ENCODE peak calls at places on chromosomes 2 and 18, in five cellular contexts. S is frontal cortex; P is mucosa of gallbladder; V is Caki2; W is stimulated activated CD8-positive, alpha-beta memory T cell treated with anti-CD3 and anti-CD28 coated beads, Interleukin-4, amount 100 ng/mL, for 1 hour. Q is an unnamed sample.

GRCh38 chr2:200476836-200477235 is 33.0 kb downstream of the KCTD18 start:
- DNase-seq in S (no peak), P (no peak), V (no peak), W (no peak), Q (no peak)

GRCh38 chr18:57794951-57795728 is 8.0 kb downstream of the ATP8B1 start:
- DNase-seq in S (no peak), P (no peak), V (no peak), W (no peak), Q (no peak)

GRCh38 chr2:15836134-15836941 is 104.0 kb upstream of the MYCN start:
- DNase-seq in S (no peak), P (no peak), V (no peak), W (no peak), Q (no peak)

GRCh38 chr2:9220201-9220600 is 13.6 kb downstream of the ASAP2 start:
- DNase-seq in S (no peak), P (no peak), V (no peak), W (no peak), Q (no peak)

GRCh38 chr2:111135910-111136297 is 15.2 kb downstream of the BCL2L11 start:
- DNase-seq in S (no peak), P (no peak), V (no peak), W (no peak), Q (no peak)

GRCh38 chr2:128308889-128309288 is 9.8 kb downstream of the HS6ST1 start:
- DNase-seq in S (no peak), P (no peak), V (no peak), W (no peak), Q (no peak)

GRCh38 chr2:226618875-226619605 is 180.6 kb downstream of the IRS1 start:
- DNase-seq in S (no peak), P (no peak), V (peak; percentile 19), W (no peak), Q (no peak)

GRCh38 chr2:66522591-66523379 is 87.9 kb downstream of the MEIS1 start:
- DNase-seq in S (no peak), P (no peak), V (no peak), W (no peak), Q (no peak)

GRCh38 chr2:64952113-64952895 is 36.9 kb upstream of the SLC1A4 start:
- DNase-seq in S (no peak), P (no peak), V (no peak), W (no peak), Q (no peak)

GRCh38 chr2:16218651-16219050 is 278.3 kb downstream of the MYCN start:
- DNase-seq in S (no peak), P (no peak), V (no peak), W (no peak), Q (no peak)

GRCh38 chr2:53452400-53452799 is 315.2 kb upstream of the CHAC2 start:
- DNase-seq in S (no peak), P (no peak), V (no peak), W (no peak), Q (no peak)

Q was measured in HTR-8/SVneo.